ENCODE peak calls at places on chromosomes 3 and 15, in nine cellular contexts. P is left lung; N is central memory CD8-positive, alpha-beta T cell; M is activated CD8-positive, alpha-beta T cell treated with anti-CD3 and anti-CD28 coated beads for 36 hours; K is T-cell; F is Right ventricle myocardium inferior; A is gastroesophageal sphincter; T is pancreas; E is left cardiac atrium. Y is an unnamed sample.

GRCh38 chr15:28994142-28994829 is 108.5 kb downstream of the APBA2 start:
- ATAC-seq in P (no peak), N (peak), M (peak), K (no peak), F (no peak), A (no peak), T (no peak), E (no peak), Y (no peak)

GRCh38 chr3:39107874-39108308 is 411 bp downstream of the TTC21A start:
- ATAC-seq in P (peak), N (peak), M (peak), K (peak), F (peak), A (peak), T (no peak), E (peak), Y (peak)

GRCh38 chr15:67117356-67117755 is 52.0 kb downstream of the SMAD3 start:
- ATAC-seq in P (no peak), N (no peak), M (no peak), K (no peak), F (peak), A (no peak), T (no peak), E (no peak), Y (no peak)

GRCh38 chr3:71778353-71778752 is 6.6 kb downstream of the PROK2 start:
- ATAC-seq in P (no peak), N (no peak), M (peak), K (no peak), F (no peak), A (no peak), T (no peak), E (no peak), Y (no peak)

GRCh38 chr3:133328373-133328772 is 71.5 kb upstream of the BFSP2 start:
- ATAC-seq in P (no peak), N (no peak), M (no peak), K (no peak), F (no peak), A (no peak), T (no peak), E (no peak), Y (no peak)

GRCh38 chr3:121269389-121269788 is 276.4 kb downstream of the POLQ start:
- ATAC-seq in P (no peak), N (no peak), M (no peak), K (no peak), F (no peak), A (no peak), T (no peak), E (no peak), Y (no peak)

GRCh38 chr15:53130943-53131342 is 340.8 kb upstream of the ONECUT1 start:
- ATAC-seq in P (no peak), N (no peak), M (no peak), K (no peak), F (no peak), A (no peak), T (no peak), E (no peak), Y (no peak)

GRCh38 chr15:70775160-70775559 is 11.8 kb upstream of the UACA start:
- ATAC-seq in P (no peak), N (no peak), M (no peak), K (no peak), F (no peak), A (no peak), T (no peak), E (peak), Y (no peak)

GRCh38 chr3:171480526-171480925 is 20.3 kb upstream of the TNIK start:
- ATAC-seq in P (no peak), N (peak), M (peak), K (peak), F (no peak), A (no peak), T (no peak), E (no peak), Y (no peak)